ENCODE peak calls at places on chromosomes 6 and 20, in five cellular contexts. Q is central memory CD8-positive, alpha-beta T cell; J is mucosa of gallbladder; V is sigmoid colon; M is psoas muscle. K is an unnamed sample.
A peak's percentile ranks its signal among the peaks of the same experiment; 100 is the strongest.

GRCh38 chr6:28794175-28795002 is 129.4 kb downstream of the TRIM27 start:
- DNase-seq in Q (no peak), M (no peak), J (no peak), V (no peak), K (no peak)

GRCh38 chr6:25993038-25993684 is 30.6 kb downstream of the TRIM38 start:
- DNase-seq in Q (no peak), V (no peak), M (no peak), J (no peak), K (no peak)

GRCh38 chr6:145241039-145241438 is 494.3 kb downstream of the EPM2A start:
- DNase-seq in J (no peak), V (no peak), M (no peak), Q (no peak), K (no peak)

GRCh38 chr20:19735446-19735845 is 22.6 kb upstream of the RIN2 start:
- DNase-seq in Q (no peak), M (peak; percentile 78), J (peak; percentile 73), V (peak; percentile 85), K (peak; percentile 72)

GRCh38 chr20:37737806-37738442 is 44.1 kb downstream of the CTNNBL1 start:
- DNase-seq in Q (no peak), M (no peak), V (no peak), J (no peak), K (no peak)

GRCh38 chr6:137808191-137808590 is 58.9 kb upstream of the TNFAIP3 start:
- DNase-seq in M (no peak), V (no peak), Q (no peak), J (no peak), K (no peak)

GRCh38 chr20:45183084-45183483 is 8.4 kb downstream of the PI3 start:
- DNase-seq in J (no peak), V (no peak), M (no peak), Q (no peak), K (no peak)

GRCh38 chr6:41199427-41200246 is 1.3 kb downstream of the TREML2 start:
- DNase-seq in Q (no peak), V (no peak), M (no peak), J (no peak), K (no peak)

GRCh38 chr6:46042355-46042999 is 26.8 kb upstream of the CLIC5 start:
- DNase-seq in J (peak; percentile 30), V (no peak), Q (no peak), M (no peak), K (no peak)

GRCh38 chr6:91834813-91835212 is 1247.9 kb upstream of the MAP3K7 start:
- DNase-seq in J (no peak), V (no peak), M (no peak), Q (no peak), K (no peak)

GRCh38 chr20:33687370-33687915 is 1.3 kb upstream of the E2F1 start:
- DNase-seq in V (no peak), Q (no peak), M (no peak), J (no peak), K (no peak)

GRCh38 chr6:19734519-19734918 is 102.7 kb upstream of the ID4 start:
- DNase-seq in Q (no peak), M (no peak), J (no peak), V (no peak), K (no peak)

GRCh38 chr20:62815066-62815991 is 1.5 kb upstream of the COL9A3 start:
- DNase-seq in J (no peak), M (no peak), V (no peak), Q (no peak), K (no peak)

GRCh38 chr6:44960898-44961297 is 367.2 kb upstream of the RUNX2 start:
- DNase-seq in M (no peak), J (no peak), V (no peak), Q (no peak), K (no peak)

GRCh38 chr6:129419324-129419723 is 290.7 kb downstream of the ARHGAP18 start:
- DNase-seq in M (no peak), J (no peak), Q (no peak), V (no peak), K (no peak)

GRCh38 chr6:2875840-2876207 is 27.3 kb downstream of the SERPINB9 start:
- DNase-seq in V (no peak), M (no peak), J (no peak), Q (no peak), K (no peak)

GRCh38 chr20:22305391-22305790 is 279.0 kb downstream of the FOXA2 start:
- DNase-seq in M (no peak), Q (no peak), V (no peak), J (no peak), K (no peak)

GRCh38 chr6:64012351-64013060 is 376.9 kb downstream of the PHF3 start:
- DNase-seq in Q (no peak), M (no peak), V (no peak), J (peak; percentile 21), K (peak; percentile 7)

GRCh38 chr6:20868397-20869185 is 334.3 kb downstream of the CDKAL1 start:
- DNase-seq in V (no peak), Q (no peak), J (no peak), M (no peak), K (no peak)

GRCh38 chr6:11317885-11318771 is 85.7 kb upstream of the NEDD9 start:
- DNase-seq in V (peak; percentile 85), J (peak; percentile 82), M (peak; percentile 40), Q (no peak), K (peak; percentile 40)

GRCh38 chr6:160041608-160042007 is 72.7 kb downstream of the IGF2R start:
- DNase-seq in Q (no peak), V (no peak), J (peak; percentile 24), M (peak; percentile 63), K (peak; percentile 44)

GRCh38 chr6:9397981-9398559 is 962.7 kb upstream of the SLC35B3 start:
- DNase-seq in Q (no peak), M (no peak), J (peak; percentile 91), V (no peak), K (no peak)

GRCh38 chr6:30883743-30884520 is at the start of gene DDR1:
- DNase-seq in Q (no peak), V (peak; percentile 91), J (peak; percentile 81), M (peak; percentile 81), K (peak; percentile 28)

GRCh38 chr6:32984639-32985389 is 16.4 kb downstream of the BRD2 start:
- DNase-seq in J (peak; percentile 95), M (peak; percentile 89), Q (peak; percentile 91), V (peak; percentile 93), K (peak; percentile 92)

GRCh38 chr6:138517635-138518034 is 18.3 kb upstream of the NHSL1 start:
- DNase-seq in Q (peak; percentile 22), V (no peak), J (peak; percentile 43), M (no peak), K (no peak)

K was measured in tibial nerve.